ENCODE peak calls at places on chromosomes 13 and 19, in nine cellular contexts. X, A, F, T, K, Z, L, U and V are unnamed samples. For H3K4me1 and H3K27me3, the result is how much of the 10 kb centered on the place peaks cover.

GRCh38 chr13:49740870-49741269 is 49.6 kb upstream of the EBPL start:
- DNase-seq in T (no peak), X (no peak), A (no peak), F (no peak), Z (no peak), L (no peak), U (no peak), K (no peak), V (no peak)

GRCh38 chr13:33957497-33957905 is 139.6 kb downstream of the RFC3 start:
- DNase-seq in K (no peak), A (no peak), X (no peak), U (no peak), F (no peak), L (no peak), Z (no peak), T (no peak), V (no peak)

GRCh38 chr13:60061737-60062136 is 102.0 kb downstream of the DIAPH3 start:
- DNase-seq in T (no peak), X (no peak), K (no peak), Z (no peak), L (no peak), F (no peak), U (no peak), A (no peak), V (no peak)

GRCh38 chr13:58452123-58452623 is 820.6 kb downstream of the PCDH17 start:
- DNase-seq in A (no peak), Z (no peak), L (no peak), X (no peak), T (no peak), K (no peak), U (no peak), F (no peak), V (no peak)

GRCh38 chr13:91817250-91817649 is 418.8 kb downstream of the GPC5 start:
- DNase-seq in L (no peak), U (no peak), F (no peak), T (no peak), A (no peak), X (no peak), Z (no peak), K (peak), V (no peak)

GRCh38 chr19:45474191-45474940 is 6.6 kb downstream of the FOSB start:
- DNase-seq in Z (no peak), F (no peak), T (no peak), L (no peak), X (no peak), U (no peak), K (peak), A (no peak), V (no peak)

GRCh38 chr19:13982773-13983172 is 23.3 kb downstream of the RFX1 start:
- DNase-seq in T (no peak), K (no peak), X (no peak), U (no peak), L (no peak), A (no peak), Z (no peak), F (no peak), V (no peak)

GRCh38 chr19:1417681-1418493 is 10.5 kb downstream of the DAZAP1 start:
- DNase-seq in F (no peak), U (no peak), T (no peak), X (no peak), Z (no peak), A (no peak), K (no peak), L (no peak), V (no peak)

GRCh38 chr19:29841559-29842367 is 30.0 kb downstream of the CCNE1 start:
- DNase-seq in F (peak), Z (peak), A (peak), L (no peak), U (no peak), K (peak), T (peak), X (no peak), V (no peak)

GRCh38 chr13:32059511-32059984 is 28.0 kb downstream of the FRY start:
- DNase-seq in U (no peak), T (no peak), F (no peak), Z (no peak), L (no peak), K (no peak), A (no peak), X (no peak), V (no peak)

GRCh38 chr13:21152251-21152899 is 24.0 kb downstream of the SKA3 start:
- DNase-seq in T (no peak), L (no peak), X (no peak), K (no peak), A (no peak), U (no peak), F (peak), Z (no peak), V (no peak)

GRCh38 chr13:44312131-44312530 is 61.5 kb upstream of the SERP2 start:
- DNase-seq in Z (no peak), A (no peak), K (no peak), L (no peak), U (no peak), X (no peak), T (no peak), F (no peak), V (no peak)

GRCh38 chr13:92896842-92897241 is 329.8 kb upstream of the GPC6 start:
- DNase-seq in T (peak), K (peak), A (peak), L (no peak), X (no peak), Z (peak), U (no peak), F (peak), V (no peak)

GRCh38 chr19:288911-289310 is 2.3 kb downstream of the PLPP2 start:
- DNase-seq in A (no peak), T (no peak), F (peak), L (no peak), X (no peak), Z (no peak), K (no peak), U (no peak), V (no peak)
- H3K27ac ChIP-seq in A (no peak), T (no peak), F (no peak), L (no peak), X (peak), Z (no peak), K (no peak), U (peak), V (no peak)

DNA sequence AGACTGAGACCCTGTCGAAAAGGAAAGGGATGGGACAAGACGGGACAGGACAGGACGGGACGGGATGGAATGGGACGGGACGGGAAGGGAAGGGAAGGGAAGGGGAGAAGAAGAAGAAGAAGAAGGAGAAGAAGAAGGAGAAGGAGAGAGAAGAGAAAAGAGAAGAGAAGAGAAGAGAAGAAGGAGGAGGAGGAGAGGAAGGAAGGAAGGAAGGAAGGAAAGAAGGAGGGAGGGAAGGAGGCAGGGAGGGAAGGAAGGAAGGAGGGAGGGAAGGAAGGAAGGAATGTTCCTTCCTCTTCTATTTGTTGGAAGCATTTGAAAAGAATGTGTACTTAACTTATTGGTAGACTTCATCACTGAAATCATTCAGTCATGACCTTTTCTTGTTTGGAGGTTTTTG is 9.6 kb upstream of the SHFL start:
- DNase-seq in A (no peak), K (no peak), F (no peak), X (no peak), U (no peak), L (no peak), T (no peak), Z (no peak), V (no peak)
- H3K4me1 ChIP-seq in A (under half), K (under half), F (under half), X (under half), U (under half), L (under half), T (under half), Z (under half), V (under half)

GRCh38 chr19:50328257-50329145 is 676 bp downstream of the KCNC3 start:
- DNase-seq in U (no peak), A (peak), L (no peak), X (no peak), K (peak), Z (no peak), T (peak), F (peak), V (no peak)
- H3K27me3 ChIP-seq in U (under half), A (under half), L (under half), X (under half), K (half or more), Z (under half), T (under half), F (under half), V (under half)

GRCh38 chr19:31408460-31409124 is 59.4 kb upstream of the TSHZ3 start:
- DNase-seq in A (peak), X (no peak), F (no peak), Z (no peak), L (no peak), K (peak), T (no peak), U (no peak), V (no peak)
- H3K27ac ChIP-seq in A (peak), X (peak), F (peak), Z (no peak), L (no peak), K (peak), T (no peak), U (no peak), V (no peak)

DNA sequence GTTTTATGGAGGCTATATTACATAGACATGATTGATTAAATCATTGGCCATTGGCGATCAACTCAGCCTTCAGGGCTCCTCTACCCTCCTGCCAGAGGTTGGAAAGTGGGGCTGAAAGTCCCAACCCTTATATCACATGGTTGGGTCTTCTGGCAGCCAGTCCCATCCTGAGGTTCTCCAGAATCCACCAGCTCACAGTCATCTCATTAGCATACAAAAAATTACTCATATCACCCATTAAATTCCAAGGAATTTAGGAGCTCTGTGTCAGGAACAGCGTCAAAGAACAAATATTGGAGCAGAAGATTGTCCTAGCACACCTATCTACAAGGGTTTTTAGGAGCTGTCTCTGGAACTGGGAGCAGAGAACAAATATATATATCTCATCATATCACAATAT is 39.4 kb upstream of the FARP1 start:
- DNase-seq in X (no peak), Z (no peak), F (no peak), L (no peak), T (no peak), K (peak), U (no peak), A (no peak), V (no peak)
- H3K4me1 ChIP-seq in X (under half), Z (under half), F (under half), L (under half), T (under half), K (under half), U (under half), A (under half), V (under half)

GRCh38 chr19:3282564-3282963 is 58.1 kb downstream of the CELF5 start:
- DNase-seq in Z (no peak), T (no peak), L (no peak), F (no peak), A (no peak), K (no peak), X (no peak), U (no peak), V (no peak)
- H3K27me3 ChIP-seq in Z (under half), T (under half), L (under half), F (under half), A (under half), K (under half), X (under half), U (under half), V (under half)

GRCh38 chr19:42239544-42240220 is 2.7 kb downstream of the GSK3A start:
- DNase-seq in A (no peak), L (no peak), X (no peak), F (no peak), T (no peak), Z (no peak), U (no peak), K (no peak), V (no peak)
- H3K27ac ChIP-seq in A (no peak), L (no peak), X (no peak), F (no peak), T (no peak), Z (no peak), U (no peak), K (no peak), V (no peak)

GRCh38 chr13:110284809-110285519 is 22.0 kb downstream of the COL4A1 start:
- DNase-seq in X (no peak), K (no peak), F (no peak), L (peak), T (no peak), U (no peak), A (no peak), Z (no peak), V (no peak)
- H3K4me1 ChIP-seq in X (half or more), K (under half), F (under half), L (under half), T (under half), U (under half), A (under half), Z (under half), V (under half)